ENCODE peak calls at places on chromosomes 16 and 17, in four cellular contexts. Y is testis, L is Panc1, E is lung. N is an unnamed sample.

GRCh38 chr16:72875291-72876036 is 172.5 kb downstream of the ZFHX3 start:
- DNase-seq in Y (no peak), E (no peak), L (no peak), N (no peak)

GRCh38 chr16:26802440-26802839 is 264.3 kb upstream of the C16orf82 start:
- DNase-seq in Y (no peak), L (no peak), E (no peak), N (no peak)

GRCh38 chr17:9408381-9408780 is 167.2 kb downstream of the STX8 start:
- DNase-seq in E (no peak), Y (no peak), L (no peak), N (no peak)

GRCh38 chr17:37694734-37695133 is 50.1 kb downstream of the HNF1B start:
- DNase-seq in L (no peak), E (no peak), Y (no peak), N (no peak)

GRCh38 chr16:67157106-67157748 is 2.5 kb downstream of the TRADD start:
- DNase-seq in L (no peak), E (no peak), Y (no peak), N (no peak)

GRCh38 chr16:85114909-85115567 is 2.8 kb upstream of the CIBAR2 start:
- DNase-seq in Y (peak; percentile 92), L (peak; percentile 64), E (peak; percentile 89), N (peak; percentile 96)

GRCh38 chr16:3541527-3542152 is 35.6 kb downstream of the NLRC3 start:
- DNase-seq in L (no peak), Y (no peak), E (no peak), N (peak; percentile 67)

GRCh38 chr17:78267257-78268073 is 36.0 kb downstream of the TMEM235 start:
- DNase-seq in Y (no peak), E (no peak), L (no peak), N (peak; percentile 70)

GRCh38 chr17:66373944-66374817 is 71.8 kb downstream of the PRKCA start:
- DNase-seq in Y (peak; percentile 64), L (no peak), E (peak; percentile 36), N (peak; percentile 24)

GRCh38 chr16:49597796-49598195 is 224.2 kb downstream of the C16orf78 start:
- DNase-seq in L (no peak), E (no peak), Y (no peak), N (peak; percentile 46)

GRCh38 chr17:44502598-44503079 is 567 bp downstream of the GPATCH8 start:
- DNase-seq in E (no peak), L (no peak), Y (peak; percentile 44), N (no peak)

GRCh38 chr16:19021747-19022146 is 38.0 kb downstream of the TMC7 start:
- DNase-seq in E (no peak), Y (no peak), L (no peak), N (no peak)

GRCh38 chr17:17919169-17920107 is 52.8 kb downstream of the TOM1L2 start:
- DNase-seq in L (no peak), Y (peak; percentile 74), E (peak; percentile 82), N (peak; percentile 87)

DNA sequence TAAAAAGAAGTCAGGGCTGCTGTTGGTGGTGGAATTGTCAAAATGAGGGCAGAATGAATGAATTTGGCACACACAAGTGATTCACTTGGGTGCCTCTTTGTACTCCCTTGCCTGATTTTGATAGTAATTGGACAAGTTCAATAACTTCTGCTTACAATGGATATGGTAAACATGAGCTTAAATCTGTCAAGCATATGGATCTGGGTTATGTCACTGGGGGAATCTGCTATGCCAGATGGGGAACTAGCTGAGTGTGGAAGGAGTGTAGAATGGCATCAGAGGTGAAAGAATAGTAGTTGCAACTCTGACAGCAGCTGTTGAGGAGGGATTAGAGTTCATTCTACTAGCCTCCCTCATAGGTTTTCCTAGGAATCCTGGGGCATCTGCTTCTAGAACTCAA is 724.2 kb upstream of the CDH8 start:
- DNase-seq in Y (no peak), E (no peak), L (no peak), N (no peak)
- H3K36me3 ChIP-seq in Y (no peaks in the 10 kb centered on the region), E (no peaks in the 10 kb centered on the region), L (no peaks in the 10 kb centered on the region), N (no peaks in the 10 kb centered on the region)

DNA sequence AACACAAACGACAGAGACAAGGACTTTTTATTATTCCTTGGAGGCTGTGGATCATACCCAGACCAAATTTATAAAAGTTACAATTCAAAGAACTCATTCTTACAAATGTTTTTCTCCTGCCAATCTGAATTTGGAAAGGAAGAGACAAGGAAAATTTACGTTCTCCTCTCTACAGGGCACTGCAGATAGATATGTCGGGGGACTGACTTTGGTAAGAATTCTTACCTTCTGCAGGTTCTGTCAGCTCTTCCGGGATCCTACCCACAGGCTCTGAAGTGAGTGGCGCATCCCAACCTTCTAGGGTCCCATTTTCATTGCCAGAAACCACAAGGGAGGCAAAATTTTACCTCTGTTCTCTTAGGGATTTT is 2.2 kb upstream of the SLFN12L start:
- DNase-seq in L (no peak), Y (no peak), E (no peak), N (no peak)
- H3K4me3 ChIP-seq in L (no peak overlapping the region), Y (no peak overlapping the region), E (no peak overlapping the region), N (no peak overlapping the region)

DNA sequence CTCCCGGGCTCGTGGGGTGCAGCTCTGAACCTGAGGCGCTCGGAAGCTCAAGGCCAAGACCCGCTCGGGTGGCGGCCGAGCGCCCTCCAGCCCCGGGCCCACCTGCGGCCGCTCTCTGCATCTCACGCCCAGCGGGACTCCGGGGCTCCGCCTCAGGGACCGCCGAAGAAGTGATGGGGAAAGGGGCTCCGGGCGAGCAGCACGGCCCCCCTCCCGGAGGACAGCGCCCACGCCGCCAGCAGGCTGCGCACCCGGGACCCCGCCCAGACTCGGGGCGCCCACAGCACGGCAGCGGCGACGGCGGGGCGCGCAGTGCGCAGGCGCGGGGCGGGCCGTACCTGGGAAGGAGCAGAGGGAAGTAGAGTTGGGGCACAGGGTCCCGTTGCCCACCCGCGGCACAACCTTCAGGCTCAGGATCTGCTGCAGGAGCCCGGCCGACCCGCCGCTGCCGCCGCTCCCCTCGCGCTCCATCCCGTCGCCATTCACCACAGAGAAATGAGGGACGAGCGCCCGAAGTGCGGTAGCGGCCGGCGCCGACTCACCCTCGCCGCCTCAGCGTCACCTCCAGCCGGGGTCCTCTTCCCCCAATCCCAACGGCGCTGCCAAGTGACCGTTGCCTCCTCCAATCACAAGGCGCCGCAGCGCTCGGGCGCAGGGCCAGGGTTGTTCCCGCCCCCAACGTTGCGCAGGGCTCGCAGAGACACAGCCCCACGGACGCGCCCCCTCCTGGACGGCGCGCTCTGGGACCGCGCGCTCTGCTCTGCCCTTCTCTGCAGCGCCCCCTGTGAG is at the start of gene TMEM170A:
- DNase-seq in Y (peak; percentile 99), L (peak; percentile 87), E (peak; percentile 99), N (peak; percentile 99)
- H3K27me3 ChIP-seq in Y (no peaks in the 10 kb centered on the region), L (no peaks in the 10 kb centered on the region), E (no peaks in the 10 kb centered on the region), N (no peaks in the 10 kb centered on the region)

GRCh38 chr17:63975541-63976092 is 2.9 kb upstream of the SCN4A start:
- DNase-seq in L (no peak), E (no peak), Y (no peak), N (no peak)
- H3K36me3 ChIP-seq in L (no peaks in the 10 kb centered on the region), E (no peaks in the 10 kb centered on the region), Y (no peaks in the 10 kb centered on the region), N (no peaks in the 10 kb centered on the region)

GRCh38 chr17:63474914-63475460 is 1.9 kb upstream of the ACE start:
- DNase-seq in E (no peak), Y (no peak), L (no peak), N (no peak)

GRCh38 chr17:63476857-63477470 is at the start of gene ACE:
- DNase-seq in Y (peak; percentile 61), L (no peak), E (no peak), N (peak; percentile 98)

GRCh38 chr17:63476494-63476856 is 386 bp upstream of the ACE start:
- DNase-seq in L (no peak), Y (no peak), E (no peak), N (peak; percentile 93)

GRCh38 chr17:63474174-63474913 is 2.5 kb upstream of the ACE start:
- DNase-seq in Y (peak; percentile 89), E (no peak), L (no peak), N (no peak)

DNA sequence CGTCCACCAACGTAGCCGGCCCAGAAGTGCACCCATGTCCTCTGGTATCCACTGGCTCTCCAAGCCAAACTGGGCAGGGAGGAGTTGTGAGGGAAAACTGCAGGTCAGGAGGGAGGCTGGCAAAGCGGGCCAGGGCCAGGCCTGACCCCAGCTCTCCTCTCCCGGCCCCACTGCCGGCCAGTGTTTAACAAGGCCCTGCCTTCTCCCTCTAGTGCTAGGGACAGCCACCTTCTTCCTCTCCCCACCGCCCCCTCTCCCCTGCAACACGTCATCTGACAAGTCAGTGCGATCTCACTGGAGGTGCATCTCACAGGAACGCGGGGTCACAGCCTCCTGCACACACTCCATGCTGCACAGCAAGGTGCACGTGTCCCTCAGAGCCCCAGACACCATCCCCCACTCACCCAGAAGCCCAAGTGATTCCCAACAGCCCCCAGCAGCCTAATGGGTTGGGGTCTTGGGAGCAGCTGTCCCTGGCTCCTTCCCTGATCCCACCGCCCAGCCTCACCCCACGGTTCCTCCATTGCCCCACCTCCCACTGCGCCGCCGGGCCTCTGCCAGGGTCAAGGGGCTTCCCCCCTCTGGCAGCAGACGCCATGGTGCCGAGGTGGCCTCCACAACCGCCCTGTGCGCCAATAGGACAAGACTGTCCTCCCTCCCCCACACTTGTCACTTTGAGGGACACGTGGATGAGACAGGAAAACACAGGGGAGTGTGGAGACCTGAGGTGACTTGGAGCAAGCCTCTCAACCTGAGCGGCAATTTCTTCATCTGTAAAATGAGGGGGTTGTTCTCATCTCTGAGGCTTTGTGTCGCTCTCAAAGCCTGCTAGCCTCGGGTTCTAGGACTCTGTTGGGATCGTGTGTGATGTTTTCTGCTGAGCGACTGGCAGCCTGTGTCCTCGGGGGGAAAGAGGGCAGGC is 1.1 kb upstream of the ACE start:
- DNase-seq in Y (no peak), E (no peak), L (no peak), N (peak; percentile 76)
- H3K4me3 ChIP-seq in Y (peak overlapping the region; percentile 49), E (no peak overlapping the region), L (no peak overlapping the region), N (peak overlapping the region; percentile 67)